ENCODE peak calls at places on chromosomes 5 and 9, in four cellular contexts. A is tibial nerve, Z is HepG2, X is upper lobe of left lung. Q is an unnamed sample.

GRCh38 chr9:136964171-136964689 is 12.2 kb downstream of the LCN12 start:
- DNase-seq in A (no peak), Z (no peak), X (no peak), Q (peak; percentile 80)

GRCh38 chr9:128124873-128125574 is 2.5 kb downstream of the PTGES2 start:
- DNase-seq in A (peak; percentile 53), Z (peak; percentile 57), X (peak; percentile 71), Q (peak; percentile 87)

GRCh38 chr9:112086627-112087026 is 88.5 kb downstream of the SUSD1 start:
- DNase-seq in A (no peak), Z (peak; percentile 7), X (no peak), Q (no peak)

GRCh38 chr9:111613436-111614040 is 14.1 kb upstream of the PTGR1 start:
- DNase-seq in A (no peak), Z (peak; percentile 62), X (no peak), Q (peak; percentile 35)

GRCh38 chr9:128683340-128684064 is 5.5 kb upstream of the SET start:
- DNase-seq in A (no peak), Z (no peak), X (peak; percentile 78), Q (peak; percentile 77)

GRCh38 chr9:124392855-124393460 is 22.3 kb downstream of the PSMB7 start:
- DNase-seq in A (no peak), Z (no peak), X (no peak), Q (no peak)

GRCh38 chr5:39283231-39283818 is 64.0 kb upstream of the FYB1 start:
- DNase-seq in A (no peak), Z (peak; percentile 67), X (peak; percentile 42), Q (peak; percentile 26)

GRCh38 chr9:22446950-22447606 is 454 bp downstream of the DMRTA1 start:
- DNase-seq in A (no peak), Z (no peak), X (peak; percentile 74), Q (peak; percentile 65)

GRCh38 chr9:99121604-99122003 is 16.7 kb downstream of the TGFBR1 start:
- DNase-seq in A (no peak), Z (no peak), X (no peak), Q (no peak)

GRCh38 chr9:16626577-16627130 is 243.8 kb downstream of the BNC2 start:
- DNase-seq in A (no peak), Z (no peak), X (no peak), Q (no peak)
- H3K9me3 ChIP-seq in A (no peaks in the 10 kb centered on the region), Z (no peaks in the 10 kb centered on the region), X (no peaks in the 10 kb centered on the region), Q (no peaks in the 10 kb centered on the region)

GRCh38 chr5:132298305-132298704 is 4.1 kb downstream of the SLC22A4 start:
- DNase-seq in A (no peak), Z (no peak), X (no peak), Q (no peak)

GRCh38 chr5:132297211-132297940 is 3.2 kb downstream of the SLC22A4 start:
- DNase-seq in A (no peak), Z (no peak), X (no peak), Q (no peak)

GRCh38 chr5:132294728-132295504 is 722 bp downstream of the SLC22A4 start:
- DNase-seq in A (no peak), Z (no peak), X (peak; percentile 90), Q (peak; percentile 80)

GRCh38 chr5:132295505-132296411 is 1.6 kb downstream of the SLC22A4 start:
- DNase-seq in A (no peak), Z (no peak), X (no peak), Q (no peak)

DNA sequence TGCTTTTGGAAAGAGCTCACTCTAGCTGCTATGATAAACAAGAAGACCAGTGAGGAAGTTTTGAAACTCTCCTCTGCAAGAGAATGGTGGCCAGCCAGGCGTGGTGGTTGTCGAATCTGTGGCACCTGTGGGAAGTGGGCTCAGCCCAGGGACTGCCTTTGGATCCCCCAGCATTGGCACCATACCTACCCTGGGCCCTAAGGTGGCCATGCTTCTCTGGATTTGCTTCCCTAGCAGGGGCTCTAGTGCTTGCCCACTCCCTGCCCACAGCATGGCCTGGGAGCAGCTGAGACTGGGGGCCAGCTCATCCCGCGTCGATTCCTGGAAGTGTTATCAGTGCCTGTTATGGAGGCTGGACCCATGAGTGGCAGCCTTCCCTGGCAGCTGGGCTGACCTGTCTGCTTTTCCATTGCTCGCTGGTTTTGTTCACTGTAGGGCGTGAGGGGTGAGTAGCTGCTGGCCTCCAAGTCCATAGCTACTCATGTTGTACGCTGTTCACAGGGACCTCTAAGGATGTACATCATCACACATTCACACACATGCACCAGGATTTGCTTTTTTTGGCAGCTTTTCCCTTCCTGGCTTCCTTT is 2.3 kb downstream of the SLC22A4 start:
- DNase-seq in A (no peak), Z (no peak), X (no peak), Q (no peak)
- TF ChIP-seq EP300 in A (no peak), Z (no peak), X (no peak), Q (no peak)

GRCh38 chr9:131310833-131311554 is 21.5 kb downstream of the PLPP7 start:
- DNase-seq in A (no peak), Z (no peak), X (peak; percentile 28), Q (peak; percentile 29)
- TF ChIP-seq POLR2A in A (no peak), Z (no peak), X (no peak), Q (no peak)

GRCh38 chr5:157732784-157733262 is 1.6 kb downstream of the THG1L start:
- DNase-seq in A (no peak), Z (no peak), X (no peak), Q (no peak)

GRCh38 chr5:157732130-157732783 is 1.0 kb downstream of the THG1L start:
- DNase-seq in A (no peak), Z (no peak), X (no peak), Q (no peak)

GRCh38 chr5:157730900-157731271 is 334 bp upstream of the THG1L start:
- DNase-seq in A (no peak), Z (no peak), X (no peak), Q (no peak)

GRCh38 chr5:157729858-157730257 is 1.4 kb upstream of the THG1L start:
- DNase-seq in A (no peak), Z (no peak), X (no peak), Q (no peak)

DNA sequence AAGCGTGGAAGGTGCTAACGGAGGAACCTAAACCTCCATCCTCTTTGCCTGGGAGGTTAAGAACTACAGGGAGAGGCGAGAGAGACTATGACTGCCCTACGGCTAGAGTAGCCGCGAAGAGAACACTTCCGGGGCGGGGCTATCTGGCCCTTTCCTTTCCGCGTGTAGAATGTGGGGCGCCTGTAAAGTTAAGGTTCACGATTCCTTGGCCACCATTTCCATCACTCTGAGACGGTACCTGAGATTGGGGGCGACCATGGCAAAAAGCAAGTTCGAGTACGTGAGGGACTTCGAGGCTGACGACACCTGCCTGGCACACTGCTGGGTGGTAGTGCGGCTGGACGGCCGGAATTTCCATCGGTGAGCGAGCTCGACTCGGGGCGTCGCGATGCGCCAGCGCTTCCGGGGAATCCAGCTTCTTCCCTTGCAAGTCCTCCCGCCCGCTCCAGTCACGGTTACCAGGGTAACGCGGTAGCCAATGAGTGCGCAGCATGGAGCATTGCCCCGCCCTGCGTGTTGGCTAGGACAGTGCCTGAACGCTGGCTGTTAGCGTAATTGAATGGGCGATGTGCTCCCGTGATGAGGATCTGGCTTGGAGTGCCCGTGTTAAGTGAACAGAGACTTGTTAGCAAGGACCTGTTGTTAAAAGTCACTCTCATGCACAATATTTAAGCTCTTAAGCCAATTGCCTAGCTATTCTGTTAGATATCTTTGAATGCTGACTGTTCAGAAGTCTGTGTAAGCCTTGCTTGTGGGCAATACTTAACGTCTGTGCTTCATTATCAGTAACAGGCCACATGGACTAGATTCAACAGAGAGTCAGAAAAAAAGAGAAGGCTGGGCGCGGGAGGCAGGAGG is at the start of gene THG1L:
- DNase-seq in A (peak; percentile 98), Z (peak; percentile 95), X (peak; percentile 98), Q (peak; percentile 99)
- H3K9me3 ChIP-seq in A (no peaks in the 10 kb centered on the region), Z (no peaks in the 10 kb centered on the region), X (no peaks in the 10 kb centered on the region), Q (no peaks in the 10 kb centered on the region)

GRCh38 chr5:21152611-21153010 is 1164.6 kb upstream of the CDH18 start:
- DNase-seq in A (no peak), Z (no peak), X (no peak), Q (no peak)
- TF ChIP-seq EP300 in A (no peak), Z (no peak), X (no peak), Q (no peak)

GRCh38 chr9:37465249-37466036 is at the start of gene ZBTB5:
- DNase-seq in A (peak; percentile 99), Z (peak; percentile 100), X (peak; percentile 99), Q (peak; percentile 99)
- TF ChIP-seq POLR2A in A (peak; percentile 67), Z (peak; percentile 76), X (peak; percentile 49), Q (no peak)

DNA sequence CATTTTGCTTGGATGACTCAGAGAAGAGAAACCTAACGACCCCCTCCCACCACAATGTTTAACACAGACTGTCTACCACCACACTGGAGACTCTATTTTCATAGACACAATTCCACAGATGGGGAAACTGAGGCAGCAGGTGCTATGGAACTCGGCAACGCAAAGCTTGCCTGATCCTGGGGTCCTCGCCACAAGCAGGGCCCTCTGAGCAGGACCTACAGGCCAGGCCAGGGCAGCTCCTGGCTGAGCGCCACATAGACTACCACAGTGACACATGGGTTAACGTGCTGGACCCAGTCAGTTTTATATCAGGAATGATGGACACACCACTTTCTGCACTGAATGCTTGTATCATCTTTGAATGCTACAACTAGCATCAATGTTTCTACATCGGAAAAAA is 11.8 kb downstream of the IPPK start:
- DNase-seq in A (no peak), Z (no peak), X (no peak), Q (no peak)
- H3K9me3 ChIP-seq in A (no peaks in the 10 kb centered on the region), Z (no peaks in the 10 kb centered on the region), X (no peaks in the 10 kb centered on the region), Q (no peaks in the 10 kb centered on the region)

GRCh38 chr5:16837305-16837704 is 98.8 kb downstream of the MYO10 start:
- DNase-seq in A (no peak), Z (no peak), X (no peak), Q (no peak)
- TF ChIP-seq EP300 in A (no peak), Z (no peak), X (no peak), Q (no peak)

DNA sequence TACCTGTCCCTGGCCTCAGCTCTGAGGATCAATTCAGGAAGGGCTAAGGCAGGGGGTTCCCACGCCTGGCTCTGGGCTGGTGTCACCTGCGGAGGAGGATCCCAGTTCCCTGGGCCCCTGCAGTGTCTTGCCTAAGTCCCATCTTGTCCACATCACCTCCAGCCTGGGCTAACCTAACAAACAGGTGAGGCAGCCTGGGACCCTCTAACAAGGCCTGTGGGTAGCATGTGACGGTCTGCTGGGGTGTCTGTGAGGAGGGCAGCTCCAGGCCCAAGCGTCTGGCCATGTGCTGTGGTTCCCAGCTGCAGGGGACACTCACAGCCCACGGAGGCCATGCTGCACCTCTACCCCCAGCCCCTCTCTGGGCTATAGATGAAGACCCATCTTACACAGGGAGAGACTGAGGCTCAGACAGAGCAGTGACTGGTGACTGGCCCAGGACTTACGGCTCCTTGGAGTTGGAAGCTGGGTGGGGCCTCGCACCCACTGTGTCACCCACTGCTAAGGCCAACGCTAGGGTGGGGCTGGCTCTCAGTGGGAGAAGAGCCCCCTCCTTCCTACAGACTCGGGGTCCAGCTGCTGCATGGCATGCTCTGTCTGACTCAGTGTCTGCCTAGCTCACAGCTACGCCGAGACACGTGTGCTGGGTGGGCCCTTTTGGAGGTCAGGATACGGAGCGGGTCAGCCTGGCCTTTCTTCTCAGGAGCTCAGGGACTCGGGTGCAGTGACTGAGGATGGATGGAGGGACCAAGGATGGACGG is 40.7 kb upstream of the RNF130 start:
- DNase-seq in A (no peak), Z (no peak), X (no peak), Q (no peak)
- TF ChIP-seq POLR2A in A (no peak), Z (no peak), X (no peak), Q (no peak)